ENCODE peak calls at places on chromosome 20, in ten cellular contexts. G is T-helper 17 cell; S is naive thymus-derived CD8-positive, alpha-beta T cell; F is central memory CD8-positive, alpha-beta T cell; P is effector memory CD8-positive, alpha-beta T cell; Y is right cardiac atrium; D is mucosa of descending colon; J is left ventricle myocardium superior; I is activated naive CD8-positive, alpha-beta T cell treated with anti-CD3 and anti-CD28 coated beads, Interleukin-2, amount 50 U/mL, for 24 hours; K is foreskin keratinocyte. A is an unnamed sample.

GRCh38 chr20:20267685-20268429 is 100.0 kb upstream of the INSM1 start:
- ATAC-seq in S (no peak), J (peak), Y (no peak), I (no peak), G (no peak), P (no peak), K (no peak), D (no peak), F (no peak), A (no peak)

GRCh38 chr20:58837717-58838116 is 13.0 kb downstream of the GNAS-AS1 start:
- ATAC-seq in P (peak), K (no peak), Y (no peak), G (no peak), J (no peak), I (peak), S (no peak), F (peak), D (no peak), A (no peak)

GRCh38 chr20:13222319-13222716 is 1.2 kb downstream of the ISM1 start:
- ATAC-seq in I (no peak), F (no peak), Y (no peak), G (no peak), S (no peak), P (no peak), D (no peak), J (no peak), K (no peak), A (no peak)

GRCh38 chr20:3218307-3218988 is 9.2 kb downstream of the ITPA start:
- ATAC-seq in S (peak), I (peak), Y (peak), K (peak), J (peak), F (peak), P (peak), G (peak), D (peak), A (peak)

GRCh38 chr20:62516345-62516744 is 40.5 kb upstream of the GATA5 start:
- ATAC-seq in G (no peak), K (no peak), P (no peak), I (no peak), D (peak), Y (peak), S (no peak), F (no peak), J (peak), A (peak)

GRCh38 chr20:25035924-25036323 is 22.0 kb downstream of the ACSS1 start:
- ATAC-seq in D (no peak), J (no peak), P (peak), K (no peak), G (no peak), Y (no peak), F (no peak), I (peak), S (peak), A (no peak)

GRCh38 chr20:57048027-57048869 is 218.2 kb downstream of the BMP7 start:
- ATAC-seq in P (no peak), S (no peak), D (peak), I (no peak), J (no peak), Y (peak), F (no peak), G (no peak), K (peak), A (peak)

GRCh38 chr20:60695223-60695622 is 556.8 kb upstream of the CDH4 start:
- ATAC-seq in D (no peak), Y (no peak), S (no peak), F (no peak), J (no peak), P (no peak), I (peak), G (no peak), K (peak), A (no peak)

GRCh38 chr20:47013606-47014005 is 119.0 kb downstream of the EYA2 start:
- ATAC-seq in G (no peak), F (no peak), P (no peak), D (no peak), K (no peak), I (no peak), J (no peak), S (no peak), Y (no peak), A (no peak)

GRCh38 chr20:31841928-31842327 is 3.5 kb downstream of the FOXS1 start:
- ATAC-seq in K (no peak), S (no peak), D (no peak), Y (peak), J (no peak), I (no peak), P (no peak), F (no peak), G (no peak), A (no peak)

GRCh38 chr20:63029358-63030121 is 22.8 kb upstream of the BHLHE23 start:
- ATAC-seq in S (peak), J (no peak), Y (no peak), P (peak), D (no peak), K (no peak), G (no peak), I (peak), F (no peak), A (no peak)

GRCh38 chr20:63238491-63239126 is 2.9 kb downstream of the BIRC7 start:
- ATAC-seq in K (no peak), Y (no peak), P (peak), I (peak), D (peak), J (no peak), F (no peak), G (no peak), S (peak), A (no peak)

GRCh38 chr20:36585410-36586125 is 12.2 kb downstream of the TGIF2 start:
- ATAC-seq in P (no peak), D (no peak), Y (no peak), G (no peak), S (no peak), I (no peak), J (no peak), F (no peak), K (peak), A (peak)

GRCh38 chr20:47489448-47489872 is 12.2 kb upstream of the NCOA3 start:
- ATAC-seq in S (peak), G (peak), K (no peak), F (peak), D (no peak), J (no peak), Y (no peak), P (peak), I (no peak), A (no peak)

GRCh38 chr20:53828673-53829085 is 235.0 kb upstream of the ZNF217 start:
- ATAC-seq in S (peak), K (peak), D (peak), G (no peak), P (peak), J (peak), F (no peak), Y (peak), I (no peak), A (peak)

GRCh38 chr20:56429496-56429895 is 17.4 kb downstream of the CASS4 start:
- ATAC-seq in Y (no peak), D (no peak), P (peak), I (peak), F (no peak), K (peak), J (no peak), G (peak), S (peak), A (no peak)

GRCh38 chr20:47669927-47670890 is 115.1 kb downstream of the SULF2 start:
- ATAC-seq in Y (no peak), I (no peak), D (no peak), F (no peak), G (no peak), J (no peak), P (no peak), S (no peak), K (no peak), A (no peak)

GRCh38 chr20:45346291-45346718 is 1.9 kb downstream of the SDC4 start:
- ATAC-seq in Y (no peak), F (no peak), J (no peak), G (no peak), K (peak), I (peak), D (no peak), S (no peak), P (peak), A (no peak)

GRCh38 chr20:34042286-34042685 is 48.6 kb downstream of the RALY start:
- ATAC-seq in S (peak), F (peak), I (no peak), Y (peak), K (no peak), D (no peak), G (peak), J (peak), P (peak), A (no peak)

GRCh38 chr20:38159949-38160756 is 4.9 kb downstream of the TGM2 start:
- ATAC-seq in K (no peak), P (no peak), D (no peak), J (no peak), Y (no peak), S (no peak), G (no peak), F (no peak), I (no peak), A (no peak)